ENCODE peak calls at places on chromosomes 1 and 21, in six cellular contexts. M, U, K, Q, L and H are unnamed samples.
A peak's percentile ranks its signal among the peaks of the same experiment; 100 is the strongest.

GRCh38 chr1:221994939-221995338 is 253.1 kb upstream of the DUSP10 start:
- DNase-seq in K (peak; percentile 90), U (no peak), L (no peak), M (no peak), Q (no peak), H (no peak)

GRCh38 chr1:88063605-88064004 is 620.5 kb upstream of the PKN2 start:
- DNase-seq in L (no peak), K (peak; percentile 32), M (no peak), U (no peak), Q (no peak), H (no peak)

GRCh38 chr1:27267153-27267552 is 32.7 kb downstream of the WDTC1 start:
- DNase-seq in M (no peak), L (no peak), K (no peak), U (no peak), Q (no peak), H (no peak)

GRCh38 chr1:43188106-43188505 is 16.0 kb downstream of the CFAP57 start:
- DNase-seq in L (no peak), K (no peak), M (no peak), U (no peak), Q (no peak), H (no peak)

GRCh38 chr21:25361765-25362164 is 245.5 kb downstream of the MRPL39 start:
- DNase-seq in Q (no peak), K (no peak), M (no peak), L (no peak), U (no peak), H (no peak)

GRCh38 chr1:116504308-116505156 is 66.3 kb downstream of the CD58 start:
- DNase-seq in Q (no peak), K (peak; percentile 58), U (peak; percentile 51), M (peak; percentile 98), L (peak; percentile 85), H (peak; percentile 70)

GRCh38 chr1:5239911-5240310 is 585.5 kb downstream of the AJAP1 start:
- DNase-seq in U (no peak), K (no peak), M (no peak), L (no peak), Q (no peak), H (no peak)

GRCh38 chr21:15483138-15483780 is 246.5 kb upstream of the USP25 start:
- DNase-seq in U (peak; percentile 11), K (peak; percentile 70), L (peak; percentile 88), Q (peak; percentile 86), M (peak; percentile 80), H (peak; percentile 82)

GRCh38 chr1:183164350-183164749 is 21.7 kb upstream of the LAMC2 start:
- DNase-seq in U (no peak), M (no peak), Q (no peak), K (peak; percentile 99), L (no peak), H (no peak)

GRCh38 chr21:29208044-29208665 is 77.7 kb downstream of the MAP3K7CL start:
- DNase-seq in U (no peak), K (no peak), Q (no peak), M (no peak), L (no peak), H (no peak)

GRCh38 chr1:1858382-1859086 is 32.4 kb downstream of the GNB1 start:
- DNase-seq in U (no peak), K (peak; percentile 55), L (peak; percentile 82), Q (peak; percentile 33), M (peak; percentile 92), H (peak; percentile 79)

GRCh38 chr1:12620142-12620865 is 2.3 kb upstream of the DHRS3 start:
- DNase-seq in Q (no peak), U (no peak), M (no peak), L (no peak), K (no peak), H (no peak)